ENCODE peak calls at places on chromosomes 4 and X, in seven cellular contexts. S is NCI-H345; K is stimulated activated CD4-positive, alpha-beta T cell treated with anti-CD3 and anti-CD28 coated beads, TNF-alpha, amount 100 ng/mL, for 4 hours; B is body of pancreas; X is brain microvascular endothelial cell; C is NCI-H1092; T is skeletal muscle cell. G is an unnamed sample.

GRCh38 chrX:153411255-153411987 is at the start of gene ZFP92:
- DNase-seq in S (no peak), K (peak), B (peak), X (no peak), C (no peak), T (no peak), G (peak)

GRCh38 chrX:17550011-17550410 is 175.0 kb downstream of the NHS start:
- DNase-seq in S (no peak), K (no peak), B (no peak), X (no peak), C (no peak), T (no peak), G (no peak)

GRCh38 chr4:177315767-177316490 is 6.3 kb downstream of the NEIL3 start:
- DNase-seq in S (no peak), K (no peak), B (no peak), X (no peak), C (no peak), T (no peak), G (no peak)

GRCh38 chr4:77817304-77818076 is 1.7 kb downstream of the CNOT6L start:
- DNase-seq in S (no peak), K (no peak), B (peak), X (no peak), C (no peak), T (no peak), G (no peak)

GRCh38 chr4:3201718-3202702 is 46.9 kb upstream of the MSANTD1 start:
- DNase-seq in S (no peak), K (peak), B (no peak), X (peak), C (no peak), T (no peak), G (peak)

GRCh38 chrX:3728454-3728853 is 15.0 kb upstream of the PRKX start:
- DNase-seq in S (no peak), K (no peak), B (no peak), X (peak), C (no peak), T (no peak), G (no peak)

GRCh38 chr4:19259920-19260319 is 991.8 kb upstream of the SLIT2 start:
- DNase-seq in S (no peak), K (no peak), B (no peak), X (no peak), C (no peak), T (no peak), G (no peak)

GRCh38 chrX:15436220-15436619 is 52.0 kb upstream of the VEGFD start:
- DNase-seq in S (no peak), K (no peak), B (no peak), X (no peak), C (no peak), T (no peak), G (no peak)

GRCh38 chr4:146247356-146247755 is 33.0 kb downstream of the REELD1 start:
- DNase-seq in S (no peak), K (no peak), B (no peak), X (no peak), C (no peak), T (no peak), G (no peak)

GRCh38 chr4:39544580-39545315 is 17.5 kb upstream of the UGDH start:
- DNase-seq in S (no peak), K (no peak), B (no peak), X (no peak), C (no peak), T (no peak), G (no peak)

GRCh38 chrX:110132450-110133114 is 129.7 kb downstream of the TMEM164 start:
- DNase-seq in S (no peak), K (no peak), B (no peak), X (no peak), C (no peak), T (no peak), G (no peak)

GRCh38 chr4:150310159-150310895 is 232.1 kb downstream of the DCLK2 start:
- DNase-seq in S (no peak), K (no peak), B (no peak), X (peak), C (no peak), T (peak), G (no peak)

GRCh38 chrX:118751950-118752783 is 24.8 kb downstream of the IL13RA1 start:
- DNase-seq in S (no peak), K (no peak), B (no peak), X (peak), C (no peak), T (no peak), G (peak)

GRCh38 chr4:152534541-152535231 is 1.2 kb downstream of the FBXW7 start:
- DNase-seq in S (peak), K (peak), B (peak), X (no peak), C (no peak), T (no peak), G (no peak)

GRCh38 chr4:60378010-60378409 is 822.1 kb upstream of the ADGRL3 start:
- DNase-seq in S (no peak), K (no peak), B (no peak), X (no peak), C (no peak), T (no peak), G (no peak)

GRCh38 chr4:184403384-184403781 is 71.0 kb downstream of the IRF2 start:
- DNase-seq in S (no peak), K (no peak), B (no peak), X (peak), C (no peak), T (no peak), G (no peak)

GRCh38 chrX:264634-265455 is 16.3 kb upstream of the PLCXD1 start:
- DNase-seq in S (no peak), K (no peak), B (peak), X (no peak), C (no peak), T (no peak), G (no peak)

GRCh38 chr4:170089274-170089742 is 448 bp downstream of the AADAT start:
- DNase-seq in S (peak), K (no peak), B (peak), X (peak), C (peak), T (no peak), G (peak)

GRCh38 chr4:113384600-113384999 is 335.1 kb downstream of the ANK2 start:
- DNase-seq in S (no peak), K (no peak), B (no peak), X (no peak), C (no peak), T (peak), G (no peak)

GRCh38 chr4:124640037-124640730 is 72.3 kb downstream of the ANKRD50 start:
- DNase-seq in S (no peak), K (no peak), B (peak), X (peak), C (no peak), T (peak), G (no peak)

GRCh38 chrX:19670321-19670750 is 155.0 kb upstream of the MAP3K15 start:
- DNase-seq in S (no peak), K (no peak), B (no peak), X (no peak), C (no peak), T (no peak), G (no peak)

GRCh38 chr4:150510176-150510875 is 71.6 kb upstream of the MAB21L2 start:
- DNase-seq in S (no peak), K (no peak), B (no peak), X (peak), C (no peak), T (peak), G (no peak)

GRCh38 chr4:113701156-113701555 is 60.4 kb downstream of the CAMK2D start:
- DNase-seq in S (no peak), K (no peak), B (no peak), X (no peak), C (no peak), T (no peak), G (no peak)